ENCODE peak calls at places on chromosomes 6 and 20, in nine cellular contexts. One of them, this sample, is unnamed.

GRCh38 chr20:637559-637958 is 15.4 kb downstream of the SRXN1 start:
- DNase-seq in esophagus squamous epithelium: no peak
- DNase-seq in astrocyte: no peak
- DNase-seq in effector memory CD8-positive, alpha-beta T cell: no peak
- DNase-seq in sciatic nerve: no peak
- DNase-seq in osteocyte: no peak
- DNase-seq in OCI-LY7: no peak
- DNase-seq in B cell: no peak
- DNase-seq in left lobe of liver: no peak
- DNase-seq in this sample: no peak

GRCh38 chr6:3776881-3777507 is 25.5 kb upstream of the PXDC1 start:
- DNase-seq in esophagus squamous epithelium: no peak
- DNase-seq in astrocyte: no peak
- DNase-seq in effector memory CD8-positive, alpha-beta T cell: no peak
- DNase-seq in sciatic nerve: no peak
- DNase-seq in osteocyte: no peak
- DNase-seq in OCI-LY7: no peak
- DNase-seq in B cell: no peak
- DNase-seq in left lobe of liver: no peak
- DNase-seq in this sample: peak

GRCh38 chr6:17986656-17987575 is 519 bp downstream of the KIF13A start:
- DNase-seq in esophagus squamous epithelium: peak
- DNase-seq in astrocyte: no peak
- DNase-seq in effector memory CD8-positive, alpha-beta T cell: no peak
- DNase-seq in sciatic nerve: peak
- DNase-seq in osteocyte: no peak
- DNase-seq in OCI-LY7: peak
- DNase-seq in B cell: peak
- DNase-seq in left lobe of liver: peak
- DNase-seq in this sample: peak

GRCh38 chr6:31738048-31738979 is 1.5 kb upstream of the MSH5 start:
- DNase-seq in esophagus squamous epithelium: no peak
- DNase-seq in astrocyte: peak
- DNase-seq in effector memory CD8-positive, alpha-beta T cell: peak
- DNase-seq in sciatic nerve: no peak
- DNase-seq in osteocyte: no peak
- DNase-seq in OCI-LY7: peak
- DNase-seq in B cell: peak
- DNase-seq in left lobe of liver: no peak
- DNase-seq in this sample: no peak

GRCh38 chr6:9646346-9647042 is 768.4 kb downstream of the TFAP2A start:
- DNase-seq in esophagus squamous epithelium: no peak
- DNase-seq in astrocyte: peak
- DNase-seq in effector memory CD8-positive, alpha-beta T cell: no peak
- DNase-seq in sciatic nerve: no peak
- DNase-seq in osteocyte: no peak
- DNase-seq in OCI-LY7: no peak
- DNase-seq in B cell: no peak
- DNase-seq in left lobe of liver: no peak
- DNase-seq in this sample: no peak

GRCh38 chr6:127618729-127619128 is 41.8 kb downstream of the C6orf58 start:
- DNase-seq in esophagus squamous epithelium: no peak
- DNase-seq in astrocyte: no peak
- DNase-seq in effector memory CD8-positive, alpha-beta T cell: no peak
- DNase-seq in sciatic nerve: no peak
- DNase-seq in osteocyte: no peak
- DNase-seq in OCI-LY7: no peak
- DNase-seq in B cell: no peak
- DNase-seq in left lobe of liver: no peak
- DNase-seq in this sample: no peak

GRCh38 chr6:21342496-21342895 is 251.1 kb upstream of the SOX4 start:
- DNase-seq in esophagus squamous epithelium: no peak
- DNase-seq in astrocyte: no peak
- DNase-seq in effector memory CD8-positive, alpha-beta T cell: no peak
- DNase-seq in sciatic nerve: no peak
- DNase-seq in osteocyte: no peak
- DNase-seq in OCI-LY7: no peak
- DNase-seq in B cell: no peak
- DNase-seq in left lobe of liver: no peak
- DNase-seq in this sample: no peak

GRCh38 chr6:16840291-16840690 is 79.0 kb upstream of the ATXN1 start:
- DNase-seq in esophagus squamous epithelium: no peak
- DNase-seq in astrocyte: no peak
- DNase-seq in effector memory CD8-positive, alpha-beta T cell: no peak
- DNase-seq in sciatic nerve: no peak
- DNase-seq in osteocyte: no peak
- DNase-seq in OCI-LY7: no peak
- DNase-seq in B cell: no peak
- DNase-seq in left lobe of liver: no peak
- DNase-seq in this sample: peak

GRCh38 chr20:25178563-25179438 is 16.7 kb upstream of the ENTPD6 start:
- DNase-seq in esophagus squamous epithelium: no peak
- DNase-seq in astrocyte: peak
- DNase-seq in effector memory CD8-positive, alpha-beta T cell: peak
- DNase-seq in sciatic nerve: no peak
- DNase-seq in osteocyte: no peak
- DNase-seq in OCI-LY7: peak
- DNase-seq in B cell: peak
- DNase-seq in left lobe of liver: no peak
- DNase-seq in this sample: peak

GRCh38 chr6:159168536-159169192 is 536 bp upstream of the FNDC1 start:
- DNase-seq in esophagus squamous epithelium: no peak
- DNase-seq in astrocyte: peak
- DNase-seq in effector memory CD8-positive, alpha-beta T cell: no peak
- DNase-seq in sciatic nerve: peak
- DNase-seq in osteocyte: no peak
- DNase-seq in OCI-LY7: no peak
- DNase-seq in B cell: peak
- DNase-seq in left lobe of liver: peak
- DNase-seq in this sample: peak

GRCh38 chr6:168133186-168133585 is 54.2 kb upstream of the FRMD1 start:
- DNase-seq in esophagus squamous epithelium: no peak
- DNase-seq in astrocyte: peak
- DNase-seq in effector memory CD8-positive, alpha-beta T cell: no peak
- DNase-seq in sciatic nerve: no peak
- DNase-seq in osteocyte: peak
- DNase-seq in OCI-LY7: no peak
- DNase-seq in B cell: no peak
- DNase-seq in left lobe of liver: peak
- DNase-seq in this sample: peak

GRCh38 chr6:11815231-11815630 is 36.6 kb upstream of the ADTRP start:
- DNase-seq in esophagus squamous epithelium: no peak
- DNase-seq in astrocyte: peak
- DNase-seq in effector memory CD8-positive, alpha-beta T cell: no peak
- DNase-seq in sciatic nerve: no peak
- DNase-seq in osteocyte: no peak
- DNase-seq in OCI-LY7: no peak
- DNase-seq in B cell: no peak
- DNase-seq in left lobe of liver: no peak
- DNase-seq in this sample: no peak

GRCh38 chr6:5205035-5205469 is 55.7 kb downstream of the LYRM4 start:
- DNase-seq in esophagus squamous epithelium: no peak
- DNase-seq in astrocyte: no peak
- DNase-seq in effector memory CD8-positive, alpha-beta T cell: no peak
- DNase-seq in sciatic nerve: no peak
- DNase-seq in osteocyte: no peak
- DNase-seq in OCI-LY7: no peak
- DNase-seq in B cell: no peak
- DNase-seq in left lobe of liver: no peak
- DNase-seq in this sample: no peak

GRCh38 chr20:11906626-11907480 is 10.8 kb upstream of the BTBD3 start:
- DNase-seq in esophagus squamous epithelium: no peak
- DNase-seq in astrocyte: peak
- DNase-seq in effector memory CD8-positive, alpha-beta T cell: no peak
- DNase-seq in sciatic nerve: no peak
- DNase-seq in osteocyte: no peak
- DNase-seq in OCI-LY7: no peak
- DNase-seq in B cell: no peak
- DNase-seq in left lobe of liver: no peak
- DNase-seq in this sample: no peak

GRCh38 chr20:833121-833449 is 430 bp upstream of the FAM110A start:
- DNase-seq in esophagus squamous epithelium: no peak
- DNase-seq in astrocyte: no peak
- DNase-seq in effector memory CD8-positive, alpha-beta T cell: no peak
- DNase-seq in sciatic nerve: no peak
- DNase-seq in osteocyte: no peak
- DNase-seq in OCI-LY7: no peak
- DNase-seq in B cell: no peak
- DNase-seq in left lobe of liver: no peak
- DNase-seq in this sample: no peak

GRCh38 chr20:62210496-62210855 is 9.6 kb downstream of the HRH3 start:
- DNase-seq in esophagus squamous epithelium: no peak
- DNase-seq in astrocyte: no peak
- DNase-seq in effector memory CD8-positive, alpha-beta T cell: no peak
- DNase-seq in sciatic nerve: no peak
- DNase-seq in osteocyte: no peak
- DNase-seq in OCI-LY7: no peak
- DNase-seq in B cell: no peak
- DNase-seq in left lobe of liver: no peak
- DNase-seq in this sample: no peak

GRCh38 chr6:128415387-128415786 is 105.0 kb downstream of the PTPRK start:
- DNase-seq in esophagus squamous epithelium: no peak
- DNase-seq in astrocyte: no peak
- DNase-seq in effector memory CD8-positive, alpha-beta T cell: no peak
- DNase-seq in sciatic nerve: no peak
- DNase-seq in osteocyte: no peak
- DNase-seq in OCI-LY7: no peak
- DNase-seq in B cell: no peak
- DNase-seq in left lobe of liver: no peak
- DNase-seq in this sample: no peak

GRCh38 chr20:33337531-33338165 is 54.6 kb downstream of the BPIFB1 start:
- DNase-seq in esophagus squamous epithelium: no peak
- DNase-seq in astrocyte: no peak
- DNase-seq in effector memory CD8-positive, alpha-beta T cell: no peak
- DNase-seq in sciatic nerve: no peak
- DNase-seq in osteocyte: no peak
- DNase-seq in OCI-LY7: no peak
- DNase-seq in B cell: no peak
- DNase-seq in left lobe of liver: no peak
- DNase-seq in this sample: no peak

GRCh38 chr6:50913105-50913770 is 94.6 kb downstream of the TFAP2B start:
- DNase-seq in esophagus squamous epithelium: no peak
- DNase-seq in astrocyte: no peak
- DNase-seq in effector memory CD8-positive, alpha-beta T cell: no peak
- DNase-seq in sciatic nerve: no peak
- DNase-seq in osteocyte: no peak
- DNase-seq in OCI-LY7: no peak
- DNase-seq in B cell: no peak
- DNase-seq in left lobe of liver: no peak
- DNase-seq in this sample: no peak

GRCh38 chr6:154218787-154219186 is 137.8 kb downstream of the IPCEF1 start:
- DNase-seq in esophagus squamous epithelium: no peak
- DNase-seq in astrocyte: no peak
- DNase-seq in effector memory CD8-positive, alpha-beta T cell: no peak
- DNase-seq in sciatic nerve: no peak
- DNase-seq in osteocyte: no peak
- DNase-seq in OCI-LY7: no peak
- DNase-seq in B cell: no peak
- DNase-seq in left lobe of liver: no peak
- DNase-seq in this sample: no peak

GRCh38 chr20:4604580-4604979 is 117.1 kb upstream of the PRND start:
- DNase-seq in esophagus squamous epithelium: no peak
- DNase-seq in astrocyte: no peak
- DNase-seq in effector memory CD8-positive, alpha-beta T cell: no peak
- DNase-seq in sciatic nerve: no peak
- DNase-seq in osteocyte: no peak
- DNase-seq in OCI-LY7: no peak
- DNase-seq in B cell: no peak
- DNase-seq in left lobe of liver: no peak
- DNase-seq in this sample: no peak

GRCh38 chr6:147173140-147173539 is 31.1 kb upstream of the STXBP5 start:
- DNase-seq in esophagus squamous epithelium: no peak
- DNase-seq in astrocyte: no peak
- DNase-seq in effector memory CD8-positive, alpha-beta T cell: no peak
- DNase-seq in sciatic nerve: no peak
- DNase-seq in osteocyte: no peak
- DNase-seq in OCI-LY7: no peak
- DNase-seq in B cell: no peak
- DNase-seq in left lobe of liver: no peak
- DNase-seq in this sample: no peak

GRCh38 chr6:135506270-135506997 is 8.9 kb upstream of the AHI1 start:
- DNase-seq in esophagus squamous epithelium: no peak
- DNase-seq in astrocyte: peak
- DNase-seq in effector memory CD8-positive, alpha-beta T cell: peak
- DNase-seq in sciatic nerve: no peak
- DNase-seq in osteocyte: no peak
- DNase-seq in OCI-LY7: peak
- DNase-seq in B cell: peak
- DNase-seq in left lobe of liver: no peak
- DNase-seq in this sample: no peak

This sample was measured in H7.